ENCODE peak calls at places on chromosome 18, in seven cellular contexts. Q, A, T, W, J, D and Y are unnamed samples.

GRCh38 chr18:35409921-35410320 is 32.8 kb upstream of the ZNF396 start:
- DNase-seq in T (no peak), W (no peak), J (no peak), A (no peak), D (no peak), Q (no peak), Y (peak; percentile 22)

GRCh38 chr18:54957295-54957694 is 2.0 kb downstream of the CCDC68 start:
- DNase-seq in T (no peak), J (no peak), D (no peak), W (no peak), Q (no peak), A (no peak), Y (no peak)

GRCh38 chr18:7152485-7152884 is 34.9 kb upstream of the LAMA1 start:
- DNase-seq in Q (no peak), J (no peak), A (no peak), T (no peak), W (no peak), D (no peak), Y (no peak)

GRCh38 chr18:46497129-46497528 is 159.9 kb downstream of the LOXHD1 start:
- DNase-seq in A (no peak), D (peak; percentile 40), Q (no peak), T (no peak), W (no peak), J (no peak), Y (peak; percentile 49)

GRCh38 chr18:44859263-44859662 is 178.6 kb downstream of the SETBP1 start:
- DNase-seq in W (no peak), D (no peak), J (no peak), A (no peak), T (no peak), Q (no peak), Y (no peak)

GRCh38 chr18:65620076-65620696 is 130.6 kb upstream of the CDH7 start:
- DNase-seq in J (no peak), W (no peak), Q (no peak), D (no peak), T (no peak), A (no peak), Y (no peak)

GRCh38 chr18:60987963-60988362 is 345.3 kb upstream of the CDH20 start:
- DNase-seq in T (no peak), D (no peak), Q (peak; percentile 4), W (no peak), J (no peak), A (peak; percentile 76), Y (no peak)

GRCh38 chr18:23131693-23132319 is 3.5 kb upstream of the CABLES1 start:
- DNase-seq in J (peak; percentile 56), A (peak; percentile 81), W (peak; percentile 73), Q (peak; percentile 84), T (no peak), D (peak; percentile 82), Y (peak; percentile 75)

GRCh38 chr18:36662000-36662399 is 166.8 kb downstream of the TPGS2 start:
- DNase-seq in D (peak; percentile 4), W (no peak), T (no peak), J (no peak), Q (peak; percentile 28), A (no peak), Y (peak; percentile 26)

GRCh38 chr18:6382968-6383367 is 31.7 kb downstream of the L3MBTL4 start:
- DNase-seq in W (no peak), Q (no peak), A (no peak), T (no peak), J (no peak), D (no peak), Y (no peak)

GRCh38 chr18:34704823-34705222 is 5.3 kb upstream of the DTNA start:
- DNase-seq in W (no peak), J (no peak), A (no peak), Q (no peak), D (no peak), T (no peak), Y (no peak)

GRCh38 chr18:11366410-11366809 is 217.0 kb upstream of the PIEZO2 start:
- DNase-seq in T (no peak), A (no peak), J (no peak), W (no peak), Q (peak; percentile 57), D (no peak), Y (no peak)

GRCh38 chr18:66894851-66895250 is 291.0 kb upstream of the CDH19 start:
- DNase-seq in W (no peak), A (no peak), D (no peak), Q (no peak), T (no peak), J (no peak), Y (no peak)

GRCh38 chr18:24421831-24422230 is 4.6 kb upstream of the IMPACT start:
- DNase-seq in A (no peak), J (no peak), W (no peak), T (no peak), Q (no peak), D (no peak), Y (no peak)

GRCh38 chr18:70386582-70386981 is 97.7 kb downstream of the SOCS6 start:
- DNase-seq in J (no peak), D (no peak), A (no peak), W (no peak), T (no peak), Q (no peak), Y (no peak)

GRCh38 chr18:2914185-2914584 is 67.4 kb downstream of the EMILIN2 start:
- DNase-seq in D (no peak), T (no peak), W (no peak), A (no peak), J (no peak), Q (no peak), Y (no peak)

GRCh38 chr18:12741351-12741750 is 38.5 kb downstream of the PSMG2 start:
- DNase-seq in T (no peak), A (no peak), J (peak; percentile 36), Q (peak; percentile 49), D (no peak), W (no peak), Y (peak; percentile 38)

GRCh38 chr18:73691118-73691517 is 456.5 kb downstream of the FBXO15 start:
- DNase-seq in W (no peak), Q (peak; percentile 95), T (no peak), J (no peak), A (peak; percentile 4), D (no peak), Y (no peak)

GRCh38 chr18:46917808-46918600 is 602 bp downstream of the KATNAL2 start:
- DNase-seq in W (no peak), J (no peak), T (peak; percentile 50), A (no peak), Q (peak; percentile 37), D (peak; percentile 50), Y (peak; percentile 77)

GRCh38 chr18:44766461-44766860 is 85.8 kb downstream of the SETBP1 start:
- DNase-seq in D (no peak), J (no peak), T (no peak), W (no peak), A (no peak), Q (no peak), Y (no peak)

DNA sequence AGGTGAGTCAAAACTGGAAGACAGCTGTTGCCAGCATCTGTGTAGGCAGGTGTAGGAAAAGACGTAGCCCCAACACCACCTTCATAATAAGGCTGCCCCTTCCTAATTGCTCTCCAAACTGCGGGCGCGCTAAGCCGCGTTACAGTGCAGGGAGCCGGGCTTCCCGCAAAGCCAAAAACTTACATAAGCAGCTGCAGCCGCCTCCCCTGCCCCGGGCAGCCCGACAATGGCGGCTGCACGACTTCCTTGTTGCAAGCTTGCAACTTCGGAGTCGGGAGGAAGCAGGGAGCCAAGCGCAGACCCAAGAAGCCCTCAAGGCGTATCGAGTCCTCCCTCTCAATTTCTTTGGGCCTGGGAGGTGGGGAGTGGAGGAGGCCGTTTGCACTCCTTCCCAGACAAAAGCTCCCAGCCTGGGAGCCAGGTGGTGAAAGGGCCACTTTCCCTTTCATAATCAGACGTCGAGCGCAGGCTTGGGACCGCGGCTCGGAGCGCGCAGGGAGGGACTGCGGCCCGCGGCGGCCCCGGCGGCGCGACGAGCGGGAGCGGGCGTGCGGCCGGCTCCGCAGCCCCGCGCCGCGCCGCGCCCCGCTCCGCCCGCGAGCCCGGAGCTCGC is 802 bp downstream of the ZBTB14 start:
- DNase-seq in D (peak; percentile 80), W (no peak), T (peak; percentile 81), A (peak; percentile 63), Q (peak; percentile 51), J (peak; percentile 15), Y (peak; percentile 86)
- TF ChIP-seq POLR2A in D (peak; percentile 7), W (no peak), T (no peak), A (no peak), Q (no peak), J (peak; percentile 31), Y (peak; percentile 55)

GRCh38 chr18:48136051-48136543 is 205.6 kb upstream of the SMAD2 start:
- DNase-seq in T (peak; percentile 71), Q (no peak), J (no peak), W (no peak), D (no peak), A (no peak), Y (no peak)

GRCh38 chr18:48137354-48138208 is 207.1 kb upstream of the SMAD2 start:
- DNase-seq in W (no peak), D (peak; percentile 20), T (peak; percentile 64), A (no peak), J (no peak), Q (no peak), Y (no peak)

GRCh38 chr18:48135436-48135966 is 205.0 kb upstream of the SMAD2 start:
- DNase-seq in T (no peak), J (no peak), A (no peak), Q (no peak), D (no peak), W (no peak), Y (no peak)

GRCh38 chr18:48138211-48138610 is 207.8 kb upstream of the SMAD2 start:
- DNase-seq in A (no peak), Q (no peak), T (no peak), D (no peak), W (no peak), J (no peak), Y (no peak)

DNA sequence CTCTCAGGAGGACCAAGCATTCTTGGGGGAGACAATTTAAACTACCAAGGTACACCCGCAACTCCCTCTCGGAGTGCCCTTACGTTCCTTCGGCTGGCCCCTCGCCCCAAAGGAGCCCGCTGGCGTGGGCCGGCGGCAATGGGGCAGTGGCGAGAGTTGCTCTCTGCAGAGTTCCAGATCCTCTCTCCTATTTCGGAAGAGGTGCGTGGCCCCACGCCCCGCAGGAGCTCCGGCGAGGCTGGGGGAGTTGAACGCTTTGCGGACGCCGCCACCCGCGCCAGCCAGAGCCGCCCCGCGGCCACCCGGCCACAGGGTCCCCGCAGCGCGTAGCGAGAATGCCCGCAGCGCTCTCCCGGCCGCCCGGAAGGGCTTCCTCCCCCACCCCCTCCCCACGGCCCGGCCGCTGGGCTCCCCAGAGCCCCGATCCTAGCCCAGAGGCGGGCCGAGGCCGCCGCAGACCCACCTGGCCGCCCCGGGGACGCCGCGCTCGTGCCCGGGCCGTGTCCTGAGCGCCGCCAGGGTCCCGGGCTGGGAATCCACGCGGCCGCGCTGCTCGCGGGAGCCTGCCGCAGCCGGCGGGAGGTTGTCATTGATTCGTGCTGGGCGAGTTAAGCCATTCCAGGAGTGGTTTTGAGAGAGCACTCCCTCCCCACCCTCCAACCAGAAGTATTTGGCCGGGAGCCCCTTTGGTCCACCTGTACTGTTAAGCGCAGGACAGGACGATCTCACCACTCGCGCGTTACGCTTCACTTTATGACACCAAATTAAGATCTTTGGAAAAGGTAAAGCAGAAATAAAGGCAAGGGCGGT is 206.3 kb upstream of the SMAD2 start:
- DNase-seq in T (peak; percentile 68), D (peak; percentile 33), W (no peak), A (no peak), Q (no peak), J (peak; percentile 14), Y (no peak)
- TF ChIP-seq POLR2A in T (no peak), D (no peak), W (no peak), A (no peak), Q (no peak), J (no peak), Y (no peak)

GRCh38 chr18:77068321-77068841 is 64.2 kb downstream of the MBP start:
- DNase-seq in A (no peak), Q (peak; percentile 75), W (no peak), J (no peak), T (no peak), D (peak; percentile 65), Y (no peak)
- TF ChIP-seq POLR2A in A (no peak), Q (no peak), W (no peak), J (no peak), T (no peak), D (no peak), Y (no peak)

GRCh38 chr18:79951545-79952456 is at the start of gene SLC66A2:
- DNase-seq in A (peak; percentile 78), D (peak; percentile 87), J (peak; percentile 43), T (peak; percentile 97), Q (peak; percentile 83), W (peak; percentile 50), Y (peak; percentile 95)
- TF ChIP-seq POLR2A in A (peak; percentile 43), D (peak; percentile 36), J (peak; percentile 54), T (peak; percentile 37), Q (peak; percentile 69), W (no peak), Y (peak; percentile 26)